ENCODE peak calls at places on chromosomes 7 and 10, in eight cellular contexts. A is spleen, M is HCT116, W is HepG2, O is A549, R is transverse colon, U is gastrocnemius medialis, Y is tibial nerve. B is an unnamed sample. For H3K4me1, the result is how much of the 10 kb centered on the place peaks cover.

GRCh38 chr7:144407266-144407931 is 3.9 kb upstream of the NOBOX start:
- DNase-seq in A (no peak), M (no peak), W (no peak), O (no peak), R (no peak), U (no peak), Y (no peak), B (no peak)

GRCh38 chr7:95405208-95405607 is 9.0 kb upstream of the PON3 start:
- DNase-seq in A (no peak), M (no peak), W (no peak), O (no peak), R (no peak), U (no peak), Y (no peak), B (no peak)

GRCh38 chr10:86312701-86313270 is 53.8 kb downstream of the GRID1 start:
- DNase-seq in A (peak), M (no peak), W (no peak), O (no peak), R (no peak), U (no peak), Y (no peak), B (no peak)

GRCh38 chr7:19106308-19107141 is 10.9 kb downstream of the TWIST1 start:
- DNase-seq in A (peak), M (no peak), W (no peak), O (no peak), R (no peak), U (no peak), Y (no peak), B (no peak)

GRCh38 chr7:18573410-18574234 is 78.1 kb downstream of the HDAC9 start:
- DNase-seq in A (peak), M (no peak), W (no peak), O (no peak), R (no peak), U (peak), Y (no peak), B (peak)

GRCh38 chr7:116810267-116811116 is 51.9 kb upstream of the CAPZA2 start:
- DNase-seq in A (no peak), M (no peak), W (peak), O (no peak), R (no peak), U (no peak), Y (no peak), B (no peak)

GRCh38 chr10:126504051-126504760 is 115.9 kb upstream of the ADAM12 start:
- DNase-seq in A (no peak), M (peak), W (peak), O (peak), R (peak), U (no peak), Y (peak), B (no peak)

GRCh38 chr7:86445285-86445684 is 198.4 kb upstream of the GRM3 start:
- DNase-seq in A (no peak), M (no peak), W (no peak), O (no peak), R (no peak), U (no peak), Y (no peak), B (no peak)

GRCh38 chr7:47394216-47394615 is 187.7 kb downstream of the TNS3 start:
- DNase-seq in A (no peak), M (no peak), W (no peak), O (no peak), R (no peak), U (no peak), Y (no peak), B (no peak)

GRCh38 chr10:131839351-131839750 is 61.5 kb upstream of the PPP2R2D start:
- DNase-seq in A (peak), M (no peak), W (no peak), O (no peak), R (no peak), U (no peak), Y (no peak), B (peak)

GRCh38 chr10:30702860-30703259 is 73.3 kb upstream of the LYZL2 start:
- DNase-seq in A (no peak), M (no peak), W (no peak), O (no peak), R (no peak), U (no peak), Y (no peak), B (no peak)
- H3K4me1 ChIP-seq in A (under half), M (under half), W (under half), O (under half), R (under half), U (under half), Y (under half), B (under half)

DNA sequence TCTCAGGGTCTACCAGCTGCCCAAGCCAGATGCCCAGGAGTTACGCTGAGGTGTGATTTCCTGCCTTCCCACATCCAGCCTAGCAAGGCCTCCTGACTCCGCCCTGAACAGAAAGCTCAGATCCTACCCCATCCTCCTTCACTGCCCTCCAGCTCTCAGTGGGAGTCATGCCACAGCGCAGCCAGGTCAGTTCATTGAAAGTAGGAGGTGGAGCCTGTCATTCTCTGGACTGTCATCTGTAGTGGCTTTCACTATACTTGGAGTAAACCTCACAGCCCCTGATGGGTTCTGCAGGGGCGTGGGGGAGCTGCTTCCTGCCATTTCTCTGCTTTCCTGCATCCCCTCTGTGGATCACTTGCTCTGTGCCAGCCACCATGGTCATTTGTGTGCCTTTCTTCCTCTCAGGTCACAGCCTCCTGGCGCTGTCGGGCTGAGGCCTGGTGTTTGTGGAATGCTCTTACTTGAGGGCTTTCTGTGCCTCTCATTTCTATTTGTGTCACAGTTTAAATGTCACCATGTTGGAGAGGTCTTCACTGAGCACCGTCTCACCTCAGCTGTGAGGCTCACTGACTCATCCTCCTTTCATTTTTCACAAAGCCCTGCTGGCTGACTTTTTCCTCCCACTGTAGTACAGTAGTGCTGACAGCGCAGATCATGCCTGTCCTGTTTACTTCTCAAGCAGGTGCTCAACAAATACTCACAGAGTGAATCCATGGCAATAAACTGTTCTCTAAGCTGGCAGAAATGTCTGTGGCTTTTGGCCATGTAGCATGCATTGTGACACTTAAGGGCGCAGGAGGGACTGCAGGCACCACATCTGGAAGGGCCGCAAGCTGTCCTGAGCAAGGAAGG is 61.0 kb upstream of the TMEM248 start:
- DNase-seq in A (no peak), M (no peak), W (no peak), O (no peak), R (no peak), U (peak), Y (no peak), B (no peak)
- H3K27ac ChIP-seq in A (no peak), M (no peak), W (no peak), O (no peak), R (no peak), U (peak), Y (no peak), B (peak)

GRCh38 chr7:40979296-40979695 is 723.6 kb downstream of the INHBA start:
- DNase-seq in A (no peak), M (no peak), W (no peak), O (no peak), R (no peak), U (no peak), Y (no peak), B (no peak)

GRCh38 chr7:40987571-40987970 is 715.3 kb downstream of the INHBA start:
- DNase-seq in A (no peak), M (no peak), W (no peak), O (no peak), R (no peak), U (no peak), Y (no peak), B (no peak)

GRCh38 chr7:40978047-40978446 is 724.8 kb downstream of the INHBA start:
- DNase-seq in A (no peak), M (no peak), W (no peak), O (no peak), R (no peak), U (no peak), Y (no peak), B (no peak)

GRCh38 chr7:40986351-40986873 is 716.5 kb downstream of the INHBA start:
- DNase-seq in A (no peak), M (no peak), W (no peak), O (peak), R (no peak), U (no peak), Y (no peak), B (no peak)

DNA sequence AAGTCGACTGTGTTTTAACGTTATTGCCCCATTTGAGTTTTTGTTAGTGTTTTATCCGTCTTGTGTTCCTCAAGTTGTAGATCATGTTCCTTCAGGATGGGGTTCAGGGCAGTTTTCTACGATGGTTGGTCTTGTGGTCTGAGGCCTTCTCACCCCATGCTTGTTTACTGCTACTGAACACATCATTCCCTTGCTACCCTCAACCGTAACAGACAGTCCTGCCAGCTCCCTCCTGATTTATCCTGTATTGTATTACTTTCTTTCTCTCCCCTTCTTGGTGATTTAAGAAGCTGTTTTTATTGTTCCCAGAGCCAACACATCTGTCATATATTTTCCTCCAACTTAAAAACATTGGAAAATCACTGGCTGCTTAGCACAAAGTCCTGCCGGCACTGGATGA is 719.8 kb downstream of the INHBA start:
- DNase-seq in A (no peak), M (no peak), W (no peak), O (no peak), R (no peak), U (no peak), Y (peak), B (no peak)
- TF ChIP-seq POLR2A in A (no peak), M (no peak), W (no peak), O (no peak), R (no peak), U (no peak), Y (no peak), B (no peak)

GRCh38 chr10:122417667-122418066 is 36.8 kb upstream of the ARMS2 start:
- DNase-seq in A (no peak), M (no peak), W (no peak), O (no peak), R (no peak), U (no peak), Y (no peak), B (no peak)
- H3K4me1 ChIP-seq in A (under half), M (under half), W (under half), O (under half), R (under half), U (under half), Y (under half), B (under half)

DNA sequence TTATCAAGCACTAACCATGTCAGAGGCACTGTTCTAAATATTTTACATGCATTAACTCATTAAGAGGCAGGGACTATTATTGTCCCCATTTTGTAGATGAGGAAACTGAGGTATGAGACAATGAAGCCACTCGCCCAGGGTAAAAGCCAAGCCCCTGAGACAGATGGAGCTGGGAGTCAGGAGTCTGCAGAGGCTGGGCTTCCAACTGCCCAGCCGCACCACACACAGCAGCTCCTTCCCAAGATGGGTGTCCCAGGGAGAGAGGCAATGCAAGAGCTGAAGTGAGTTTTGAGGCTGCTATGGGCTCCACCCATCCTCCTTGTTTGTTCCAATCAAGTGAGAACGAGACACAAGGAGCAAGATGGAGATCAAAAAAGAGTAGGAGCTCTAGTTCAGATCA is 244.2 kb downstream of the KCNMA1 start:
- DNase-seq in A (no peak), M (no peak), W (no peak), O (no peak), R (no peak), U (no peak), Y (no peak), B (no peak)
- H3K27ac ChIP-seq in A (no peak), M (no peak), W (no peak), O (peak), R (peak), U (peak), Y (no peak), B (no peak)

GRCh38 chr7:93958651-93959050 is 37.1 kb downstream of the GNG11 start:
- DNase-seq in A (no peak), M (no peak), W (no peak), O (no peak), R (no peak), U (no peak), Y (no peak), B (no peak)
- TF ChIP-seq POLR2A in A (no peak), M (no peak), W (no peak), O (no peak), R (no peak), U (no peak), Y (no peak), B (no peak)

GRCh38 chr10:42680267-42680666 is 41.9 kb upstream of the ZNF33B start:
- DNase-seq in A (no peak), M (no peak), W (no peak), O (no peak), R (no peak), U (no peak), Y (no peak), B (no peak)

DNA sequence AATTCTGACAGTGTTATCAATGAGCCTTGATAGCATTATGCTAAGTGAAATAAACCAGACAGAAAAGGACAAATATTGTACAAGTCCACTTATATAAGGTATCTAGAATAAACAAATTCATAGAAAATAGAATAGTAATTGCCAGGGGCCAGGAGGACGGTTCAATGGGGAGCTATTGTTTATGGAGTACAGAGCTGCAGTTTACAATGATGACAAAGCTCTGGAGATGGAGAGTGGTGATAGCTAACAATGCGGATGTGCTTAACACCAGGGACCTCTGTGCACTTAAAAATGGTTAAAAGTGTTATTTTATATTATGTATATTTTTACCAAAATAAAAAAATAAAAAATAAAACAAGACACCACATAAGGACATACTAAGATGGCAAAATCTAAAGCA is 46.1 kb upstream of the ZNF33B start:
- DNase-seq in A (no peak), M (no peak), W (no peak), O (no peak), R (no peak), U (no peak), Y (no peak), B (no peak)
- H3K4me1 ChIP-seq in A (under half), M (under half), W (under half), O (under half), R (under half), U (under half), Y (under half), B (under half)